ENCODE peak calls at places on chromosome 15, in seven cellular contexts. P is non-pigmented ciliary epithelial cell, Y is H7, O is RCC 7860, R is GM04504, W is Ammon's horn, C is sciatic nerve. D is an unnamed sample.

GRCh38 chr15:57377478-57377847 is 1.2 kb downstream of the CGNL1 start:
- DNase-seq in P (no peak), Y (peak), O (peak), R (no peak), W (no peak), C (no peak), D (no peak)

GRCh38 chr15:89028036-89028435 is 60.2 kb upstream of the ABHD2 start:
- DNase-seq in P (no peak), Y (no peak), O (no peak), R (no peak), W (no peak), C (no peak), D (no peak)

GRCh38 chr15:55343168-55343567 is 24.1 kb downstream of the PIGB start:
- DNase-seq in P (no peak), Y (no peak), O (no peak), R (peak), W (peak), C (no peak), D (no peak)

GRCh38 chr15:35477853-35478252 is 68.1 kb downstream of the DPH6 start:
- DNase-seq in P (no peak), Y (no peak), O (no peak), R (no peak), W (no peak), C (no peak), D (no peak)

GRCh38 chr15:47505712-47506542 is 211.4 kb upstream of the SEMA6D start:
- DNase-seq in P (no peak), Y (no peak), O (no peak), R (no peak), W (no peak), C (no peak), D (peak)

GRCh38 chr15:48761393-48762158 is 49.3 kb downstream of the CEP152 start:
- DNase-seq in P (no peak), Y (no peak), O (no peak), R (no peak), W (no peak), C (no peak), D (no peak)

GRCh38 chr15:61318276-61318675 is 89.2 kb upstream of the RORA start:
- DNase-seq in P (no peak), Y (no peak), O (no peak), R (no peak), W (no peak), C (no peak), D (no peak)

GRCh38 chr15:100918690-100919480 is at the start of gene LRRK1:
- DNase-seq in P (no peak), Y (peak), O (no peak), R (no peak), W (no peak), C (peak), D (no peak)

GRCh38 chr15:95620934-95621579 is 709.4 kb upstream of the NR2F2 start:
- DNase-seq in P (no peak), Y (no peak), O (no peak), R (peak), W (no peak), C (no peak), D (no peak)

GRCh38 chr15:66294932-66295235 is 1.5 kb downstream of the DIS3L start:
- DNase-seq in P (no peak), Y (peak), O (peak), R (no peak), W (no peak), C (no peak), D (peak)

GRCh38 chr15:73573572-73573971 is 59.6 kb downstream of the NPTN start:
- DNase-seq in P (no peak), Y (no peak), O (no peak), R (no peak), W (no peak), C (no peak), D (peak)

GRCh38 chr15:100765458-100766224 is 114.0 kb upstream of the ALDH1A3 start:
- DNase-seq in P (no peak), Y (peak), O (no peak), R (no peak), W (no peak), C (peak), D (no peak)

GRCh38 chr15:63565784-63566183 is 31.4 kb upstream of the FBXL22 start:
- DNase-seq in P (no peak), Y (no peak), O (no peak), R (no peak), W (no peak), C (no peak), D (no peak)

GRCh38 chr15:28191832-28192231 is 92.7 kb upstream of the OCA2 start:
- DNase-seq in P (peak), Y (peak), O (peak), R (peak), W (peak), C (peak), D (no peak)

GRCh38 chr15:94277485-94277884 is 46.1 kb downstream of the MCTP2 start:
- DNase-seq in P (no peak), Y (no peak), O (no peak), R (no peak), W (no peak), C (no peak), D (no peak)

GRCh38 chr15:66938114-66938830 is 127.1 kb upstream of the SMAD3 start:
- DNase-seq in P (no peak), Y (no peak), O (no peak), R (no peak), W (no peak), C (peak), D (no peak)

GRCh38 chr15:93026359-93026758 is 62.7 kb downstream of the RGMA start:
- DNase-seq in P (no peak), Y (no peak), O (no peak), R (no peak), W (no peak), C (no peak), D (no peak)

GRCh38 chr15:31328999-31329639 is 2.5 kb downstream of the KLF13 start:
- DNase-seq in P (no peak), Y (peak), O (no peak), R (no peak), W (no peak), C (no peak), D (no peak)